ENCODE peak calls at places on chromosomes 7 and 10, in five cellular contexts. One of them, this sample, is unnamed.

GRCh38 chr10:61779950-61780659 is 117.4 kb downstream of the CABCOCO1 start:
- DNase-seq in activated CD8-positive, alpha-beta memory T cell treated with anti-CD3 and anti-CD28 coated beads, Interleukin-2, amount 50 U/mL, for 48 hours: no peak
- DNase-seq in stimulated activated CD8-positive, alpha-beta memory T cell treated with anti-CD3 and anti-CD28 coated beads, Interleukin-15, amount 100 ng/mL, for 1 hour: no peak
- DNase-seq in NCI-H1092: no peak
- DNase-seq in dermis blood vessel endothelial cell: peak
- DNase-seq in this sample: no peak

GRCh38 chr7:139597028-139597427 is 73.5 kb downstream of the CLEC2L start:
- DNase-seq in NCI-H1092: no peak
- DNase-seq in dermis blood vessel endothelial cell: no peak
- DNase-seq in stimulated activated CD8-positive, alpha-beta memory T cell treated with anti-CD3 and anti-CD28 coated beads, Interleukin-15, amount 100 ng/mL, for 1 hour: no peak
- DNase-seq in activated CD8-positive, alpha-beta memory T cell treated with anti-CD3 and anti-CD28 coated beads, Interleukin-2, amount 50 U/mL, for 48 hours: peak
- DNase-seq in this sample: no peak

GRCh38 chr10:16905304-16905703 is 88.1 kb upstream of the RSU1 start:
- DNase-seq in dermis blood vessel endothelial cell: no peak
- DNase-seq in activated CD8-positive, alpha-beta memory T cell treated with anti-CD3 and anti-CD28 coated beads, Interleukin-2, amount 50 U/mL, for 48 hours: no peak
- DNase-seq in stimulated activated CD8-positive, alpha-beta memory T cell treated with anti-CD3 and anti-CD28 coated beads, Interleukin-15, amount 100 ng/mL, for 1 hour: no peak
- DNase-seq in NCI-H1092: no peak
- DNase-seq in this sample: no peak

GRCh38 chr7:64951250-64951848 is 39.5 kb downstream of the ZNF117 start:
- DNase-seq in activated CD8-positive, alpha-beta memory T cell treated with anti-CD3 and anti-CD28 coated beads, Interleukin-2, amount 50 U/mL, for 48 hours: no peak
- DNase-seq in stimulated activated CD8-positive, alpha-beta memory T cell treated with anti-CD3 and anti-CD28 coated beads, Interleukin-15, amount 100 ng/mL, for 1 hour: no peak
- DNase-seq in NCI-H1092: peak
- DNase-seq in dermis blood vessel endothelial cell: peak
- DNase-seq in this sample: no peak

GRCh38 chr7:22945584-22945983 is 68.3 kb downstream of the HYCC1 start:
- DNase-seq in dermis blood vessel endothelial cell: no peak
- DNase-seq in activated CD8-positive, alpha-beta memory T cell treated with anti-CD3 and anti-CD28 coated beads, Interleukin-2, amount 50 U/mL, for 48 hours: no peak
- DNase-seq in NCI-H1092: no peak
- DNase-seq in stimulated activated CD8-positive, alpha-beta memory T cell treated with anti-CD3 and anti-CD28 coated beads, Interleukin-15, amount 100 ng/mL, for 1 hour: no peak
- DNase-seq in this sample: no peak

GRCh38 chr7:99860281-99861127 is 16.3 kb downstream of the OR2AE1 start:
- DNase-seq in NCI-H1092: no peak
- DNase-seq in stimulated activated CD8-positive, alpha-beta memory T cell treated with anti-CD3 and anti-CD28 coated beads, Interleukin-15, amount 100 ng/mL, for 1 hour: no peak
- DNase-seq in dermis blood vessel endothelial cell: no peak
- DNase-seq in activated CD8-positive, alpha-beta memory T cell treated with anti-CD3 and anti-CD28 coated beads, Interleukin-2, amount 50 U/mL, for 48 hours: no peak
- DNase-seq in this sample: no peak

GRCh38 chr10:132387723-132388210 is 9.2 kb upstream of the PWWP2B start:
- DNase-seq in dermis blood vessel endothelial cell: peak
- DNase-seq in activated CD8-positive, alpha-beta memory T cell treated with anti-CD3 and anti-CD28 coated beads, Interleukin-2, amount 50 U/mL, for 48 hours: peak
- DNase-seq in NCI-H1092: peak
- DNase-seq in stimulated activated CD8-positive, alpha-beta memory T cell treated with anti-CD3 and anti-CD28 coated beads, Interleukin-15, amount 100 ng/mL, for 1 hour: peak
- DNase-seq in this sample: no peak

GRCh38 chr7:21454182-21454581 is 26.3 kb downstream of the SP4 start:
- DNase-seq in stimulated activated CD8-positive, alpha-beta memory T cell treated with anti-CD3 and anti-CD28 coated beads, Interleukin-15, amount 100 ng/mL, for 1 hour: no peak
- DNase-seq in NCI-H1092: no peak
- DNase-seq in dermis blood vessel endothelial cell: no peak
- DNase-seq in activated CD8-positive, alpha-beta memory T cell treated with anti-CD3 and anti-CD28 coated beads, Interleukin-2, amount 50 U/mL, for 48 hours: no peak
- DNase-seq in this sample: no peak

GRCh38 chr7:21869785-21870402 is 75.8 kb downstream of the CDCA7L start:
- DNase-seq in activated CD8-positive, alpha-beta memory T cell treated with anti-CD3 and anti-CD28 coated beads, Interleukin-2, amount 50 U/mL, for 48 hours: no peak
- DNase-seq in NCI-H1092: no peak
- DNase-seq in dermis blood vessel endothelial cell: no peak
- DNase-seq in stimulated activated CD8-positive, alpha-beta memory T cell treated with anti-CD3 and anti-CD28 coated beads, Interleukin-15, amount 100 ng/mL, for 1 hour: no peak
- DNase-seq in this sample: no peak

GRCh38 chr7:7882888-7883287 is 85.7 kb upstream of the GLCCI1 start:
- DNase-seq in activated CD8-positive, alpha-beta memory T cell treated with anti-CD3 and anti-CD28 coated beads, Interleukin-2, amount 50 U/mL, for 48 hours: no peak
- DNase-seq in stimulated activated CD8-positive, alpha-beta memory T cell treated with anti-CD3 and anti-CD28 coated beads, Interleukin-15, amount 100 ng/mL, for 1 hour: no peak
- DNase-seq in NCI-H1092: no peak
- DNase-seq in dermis blood vessel endothelial cell: no peak
- DNase-seq in this sample: no peak

GRCh38 chr10:15189133-15189881 is 20.8 kb upstream of the NMT2 start:
- DNase-seq in dermis blood vessel endothelial cell: no peak
- DNase-seq in NCI-H1092: no peak
- DNase-seq in stimulated activated CD8-positive, alpha-beta memory T cell treated with anti-CD3 and anti-CD28 coated beads, Interleukin-15, amount 100 ng/mL, for 1 hour: no peak
- DNase-seq in activated CD8-positive, alpha-beta memory T cell treated with anti-CD3 and anti-CD28 coated beads, Interleukin-2, amount 50 U/mL, for 48 hours: no peak
- DNase-seq in this sample: no peak